ENCODE peak calls at places on chromosomes 4 and X, in ten cellular contexts. M, B, A, J, V, Y, F, L, E and Z are unnamed samples. For H3K9me3, the result is how much of the 10 kb centered on the place peaks cover.

GRCh38 chr4:101967697-101968346 is 177.3 kb downstream of the BANK1 start:
- DNase-seq in M (peak), B (no peak), A (no peak), J (no peak), V (no peak), Y (no peak), F (no peak), L (no peak), E (peak), Z (peak)

GRCh38 chr4:4664234-4664633 is 122.4 kb upstream of the STX18 start:
- DNase-seq in M (no peak), B (no peak), A (no peak), J (no peak), V (no peak), Y (no peak), F (no peak), L (no peak), E (no peak), Z (no peak)

GRCh38 chrX:95629737-95630136 is 1054.9 kb upstream of the DIAPH2 start:
- DNase-seq in M (no peak), B (no peak), A (no peak), J (no peak), V (no peak), Y (no peak), F (no peak), L (no peak), E (no peak), Z (no peak)

GRCh38 chrX:148574247-148574973 is 74.0 kb downstream of the AFF2 start:
- DNase-seq in M (peak), B (no peak), A (no peak), J (no peak), V (no peak), Y (no peak), F (no peak), L (no peak), E (no peak), Z (peak)

GRCh38 chr4:79682801-79683217 is 274.8 kb upstream of the GK2 start:
- DNase-seq in M (no peak), B (peak), A (no peak), J (peak), V (no peak), Y (peak), F (peak), L (no peak), E (no peak), Z (peak)

GRCh38 chr4:113610542-113610941 is 151.0 kb downstream of the CAMK2D start:
- DNase-seq in M (no peak), B (no peak), A (no peak), J (no peak), V (no peak), Y (no peak), F (no peak), L (no peak), E (no peak), Z (no peak)

GRCh38 chrX:116240446-116240845 is 69.9 kb downstream of the AGTR2 start:
- DNase-seq in M (peak), B (no peak), A (no peak), J (no peak), V (no peak), Y (no peak), F (no peak), L (no peak), E (no peak), Z (peak)

GRCh38 chrX:70479197-70479969 is 34.7 kb downstream of the DLG3 start:
- DNase-seq in M (peak), B (no peak), A (no peak), J (peak), V (no peak), Y (no peak), F (no peak), L (no peak), E (peak), Z (peak)

GRCh38 chr4:112055100-112055499 is 90.2 kb upstream of the FAM241A start:
- DNase-seq in M (no peak), B (no peak), A (no peak), J (no peak), V (no peak), Y (peak), F (no peak), L (no peak), E (no peak), Z (no peak)

GRCh38 chr4:106868381-106869035 is 167.6 kb downstream of the DKK2 start:
- DNase-seq in M (peak), B (no peak), A (no peak), J (no peak), V (no peak), Y (no peak), F (no peak), L (no peak), E (peak), Z (peak)

GRCh38 chr4:38449506-38450174 is 214.4 kb upstream of the KLF3 start:
- DNase-seq in M (no peak), B (no peak), A (no peak), J (peak), V (no peak), Y (peak), F (no peak), L (no peak), E (peak), Z (no peak)

GRCh38 chr4:155530290-155530689 is 136.4 kb upstream of the GUCY1A1 start:
- DNase-seq in M (peak), B (no peak), A (no peak), J (no peak), V (no peak), Y (no peak), F (no peak), L (no peak), E (no peak), Z (no peak)

GRCh38 chrX:154051210-154051810 is 31.6 kb upstream of the IRAK1 start:
- DNase-seq in M (peak), B (no peak), A (peak), J (peak), V (peak), Y (peak), F (peak), L (peak), E (peak), Z (peak)

GRCh38 chr4:168995537-168996295 is 14.3 kb downstream of the CBR4 start:
- DNase-seq in M (peak), B (no peak), A (no peak), J (peak), V (no peak), Y (no peak), F (no peak), L (no peak), E (peak), Z (peak)

GRCh38 chr4:23060776-23061175 is 368.0 kb downstream of the GBA3 start:
- DNase-seq in M (no peak), B (no peak), A (no peak), J (no peak), V (no peak), Y (no peak), F (no peak), L (no peak), E (no peak), Z (peak)

GRCh38 chrX:56920338-56920997 is 74.9 kb downstream of the SPIN3 start:
- DNase-seq in M (no peak), B (no peak), A (no peak), J (no peak), V (no peak), Y (no peak), F (no peak), L (no peak), E (no peak), Z (no peak)

GRCh38 chr4:761086-761485 is 55.5 kb downstream of the PCGF3 start:
- DNase-seq in M (no peak), B (no peak), A (no peak), J (no peak), V (no peak), Y (no peak), F (no peak), L (no peak), E (no peak), Z (no peak)

GRCh38 chrX:131783555-131784338 is 239.4 kb upstream of the STK26 start:
- DNase-seq in M (peak), B (no peak), A (peak), J (peak), V (peak), Y (no peak), F (peak), L (no peak), E (no peak), Z (no peak)

GRCh38 chrX:80174925-80175574 is 160.5 kb downstream of the TBX22 start:
- DNase-seq in M (no peak), B (no peak), A (no peak), J (no peak), V (no peak), Y (no peak), F (peak), L (peak), E (peak), Z (no peak)

GRCh38 chr4:112321768-112322684 is 24.9 kb downstream of the ALPK1 start:
- DNase-seq in M (peak), B (no peak), A (peak), J (peak), V (peak), Y (peak), F (peak), L (peak), E (peak), Z (peak)

GRCh38 chrX:33906971-33907370 is 225.1 kb downstream of the FAM47A start:
- DNase-seq in M (no peak), B (no peak), A (no peak), J (no peak), V (no peak), Y (no peak), F (no peak), L (no peak), E (no peak), Z (no peak)

GRCh38 chrX:78708830-78709229 is 38.7 kb upstream of the LPAR4 start:
- DNase-seq in M (no peak), B (no peak), A (no peak), J (no peak), V (no peak), Y (no peak), F (no peak), L (no peak), E (no peak), Z (no peak)

GRCh38 chr4:100299441-100299840 is 109.2 kb upstream of the DDIT4L start:
- DNase-seq in M (peak), B (no peak), A (no peak), J (no peak), V (no peak), Y (no peak), F (no peak), L (no peak), E (peak), Z (no peak)

GRCh38 chr4:153137677-153138630 is 66.3 kb upstream of the TRIM2 start:
- DNase-seq in M (no peak), B (no peak), A (no peak), J (no peak), V (no peak), Y (peak), F (no peak), L (no peak), E (no peak), Z (no peak)

GRCh38 chr4:2059034-2059725 is at the start of gene NAT8L:
- DNase-seq in M (no peak), B (no peak), A (no peak), J (no peak), V (no peak), Y (peak), F (peak), L (no peak), E (peak), Z (no peak)

GRCh38 chr4:87855540-87855939 is 22.8 kb downstream of the MEPE start:
- DNase-seq in M (no peak), B (no peak), A (no peak), J (no peak), V (no peak), Y (no peak), F (no peak), L (no peak), E (no peak), Z (no peak)

GRCh38 chrX:110678591-110678990 is 117.0 kb downstream of the CHRDL1 start:
- DNase-seq in M (no peak), B (no peak), A (no peak), J (no peak), V (no peak), Y (peak), F (no peak), L (no peak), E (no peak), Z (no peak)

GRCh38 chr4:102713096-102713495 is 47.7 kb downstream of the MANBA start:
- DNase-seq in M (no peak), B (no peak), A (no peak), J (peak), V (no peak), Y (no peak), F (no peak), L (no peak), E (peak), Z (peak)

GRCh38 chrX:39367429-39367828 is 566.2 kb downstream of the MID1IP1 start:
- DNase-seq in M (no peak), B (no peak), A (no peak), J (no peak), V (no peak), Y (no peak), F (no peak), L (no peak), E (no peak), Z (no peak)

GRCh38 chr4:57193996-57194675 is 84.0 kb upstream of the IGFBP7 start:
- DNase-seq in M (no peak), B (no peak), A (no peak), J (no peak), V (no peak), Y (peak), F (no peak), L (no peak), E (peak), Z (no peak)

GRCh38 chr4:47704693-47705325 is 133.1 kb downstream of the CORIN start:
- DNase-seq in M (no peak), B (no peak), A (no peak), J (peak), V (no peak), Y (peak), F (no peak), L (no peak), E (peak), Z (peak)

GRCh38 chrX:103183912-103184311 is 31.0 kb upstream of the BEX4 start:
- DNase-seq in M (no peak), B (no peak), A (no peak), J (no peak), V (no peak), Y (peak), F (no peak), L (no peak), E (no peak), Z (no peak)

GRCh38 chrX:47566841-47567240 is 5.8 kb downstream of the ARAF start:
- DNase-seq in M (no peak), B (no peak), A (no peak), J (no peak), V (no peak), Y (no peak), F (no peak), L (no peak), E (no peak), Z (no peak)

GRCh38 chr4:82842593-82842992 is 44.0 kb upstream of the SCD5 start:
- DNase-seq in M (no peak), B (no peak), A (no peak), J (peak), V (no peak), Y (no peak), F (no peak), L (no peak), E (peak), Z (peak)

GRCh38 chrX:1448793-1449580 is 3.7 kb downstream of the ASMTL start:
- DNase-seq in M (no peak), B (peak), A (no peak), J (no peak), V (peak), Y (peak), F (no peak), L (no peak), E (no peak), Z (no peak)

DNA sequence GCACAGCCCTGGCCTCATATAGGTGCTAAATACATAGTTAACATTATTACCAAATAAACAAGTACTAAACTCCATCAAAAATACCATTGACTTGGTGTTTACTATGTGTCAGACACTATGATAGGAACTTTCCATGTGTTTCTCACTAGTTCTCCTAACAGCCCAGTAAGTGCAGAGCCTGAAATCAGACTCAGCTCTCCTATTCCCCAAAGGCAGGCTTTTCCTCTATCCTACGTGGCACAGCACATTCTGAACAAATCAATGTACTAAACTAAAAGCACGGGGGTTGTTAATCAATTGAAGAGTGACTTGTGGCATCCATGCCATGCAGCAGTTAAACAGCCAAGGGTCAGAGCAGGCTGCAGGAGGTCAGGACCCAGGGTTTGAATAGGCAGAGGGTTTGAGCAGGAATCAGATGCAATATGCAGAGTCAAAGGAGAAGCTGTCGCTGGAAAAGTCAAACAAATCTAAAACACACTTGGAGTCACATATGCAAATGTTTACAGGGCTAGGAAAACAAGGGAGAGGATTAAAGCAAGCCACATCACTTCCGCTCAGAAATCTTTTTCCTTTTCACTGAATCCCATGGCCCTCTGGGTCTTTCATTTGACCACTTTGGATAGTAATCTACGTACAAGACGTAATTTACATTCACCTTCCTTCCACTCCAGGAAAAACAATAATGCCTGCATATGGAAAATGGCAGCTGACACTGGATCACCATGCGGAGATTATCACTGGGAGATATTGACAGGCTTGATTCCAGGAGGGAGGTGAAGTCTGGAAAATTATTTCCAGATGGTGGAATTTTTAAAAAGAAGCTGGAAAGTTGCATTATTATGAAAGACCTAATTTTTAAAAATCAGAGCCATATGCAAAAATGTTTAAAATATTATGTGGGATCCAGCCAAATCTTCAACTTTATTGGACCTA is 289.9 kb upstream of the LDB2 start:
- DNase-seq in M (no peak), B (no peak), A (no peak), J (no peak), V (no peak), Y (no peak), F (no peak), L (no peak), E (no peak), Z (no peak)
- H3K9me3 ChIP-seq in M (under half), B (under half), A (under half), J (under half), V (under half), Y (under half), F (under half), L (under half), E (under half), Z (under half)

DNA sequence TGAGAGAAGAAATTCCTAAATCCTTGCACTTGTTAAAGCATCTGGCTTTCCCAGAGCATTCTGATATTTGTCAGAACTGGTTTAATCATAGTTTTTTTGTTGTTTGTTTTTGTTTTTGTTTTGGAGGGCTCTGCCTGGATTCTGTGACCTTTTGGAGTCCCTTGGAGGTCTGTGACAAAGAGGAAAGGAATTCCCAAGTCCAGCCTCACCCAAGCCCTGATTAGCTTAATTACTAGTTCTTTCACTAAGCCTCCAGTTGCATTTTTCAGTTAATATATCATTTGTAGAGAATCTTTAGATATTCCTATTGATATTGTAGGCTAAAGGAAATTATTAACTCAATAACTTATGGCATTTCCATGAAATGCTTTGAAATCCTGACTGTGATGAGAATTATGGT is 689 bp downstream of the ACE2 start:
- DNase-seq in M (no peak), B (no peak), A (no peak), J (no peak), V (no peak), Y (no peak), F (no peak), L (no peak), E (no peak), Z (no peak)
- H3K9me3 ChIP-seq in M (under half), B (under half), A (under half), J (under half), V (under half), Y (under half), F (under half), L (under half), E (under half), Z (under half)

GRCh38 chr4:129059028-129059427 is 34.3 kb downstream of the SCLT1 start:
- DNase-seq in M (no peak), B (no peak), A (no peak), J (no peak), V (no peak), Y (no peak), F (no peak), L (no peak), E (no peak), Z (no peak)
- H3K9me3 ChIP-seq in M (under half), B (half or more), A (under half), J (under half), V (half or more), Y (half or more), F (half or more), L (half or more), E (under half), Z (under half)

DNA sequence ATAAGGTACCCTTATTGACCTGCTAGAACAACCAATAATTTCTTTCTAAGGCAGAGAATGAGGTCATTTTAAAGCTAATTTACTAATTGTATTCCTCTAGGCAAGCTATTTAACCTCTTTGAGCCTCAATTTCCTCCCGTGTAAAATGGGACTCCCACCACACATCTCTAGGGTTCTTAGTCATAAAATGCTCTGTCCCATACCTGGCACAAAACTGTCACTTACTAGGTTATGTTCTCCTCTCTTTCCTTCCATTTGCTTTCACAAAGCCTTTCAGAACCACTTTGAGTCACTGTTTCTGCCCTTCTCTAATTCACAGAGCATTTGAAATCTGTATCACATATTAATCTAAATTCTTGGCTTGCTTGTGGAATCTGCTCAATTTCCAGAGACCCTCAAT is 2.4 kb upstream of the GPR82 start:
- DNase-seq in M (no peak), B (no peak), A (no peak), J (no peak), V (no peak), Y (no peak), F (no peak), L (no peak), E (no peak), Z (no peak)
- H3K9me3 ChIP-seq in M (under half), B (under half), A (under half), J (under half), V (under half), Y (under half), F (under half), L (under half), E (under half), Z (under half)